ENCODE peak calls at places on chromosomes 13 and 19, in six cellular contexts. Y is cardiac muscle cell, U is A549, O is stomach, Z is suprapubic skin, I is mucosa of descending colon. S is an unnamed sample. For H3K4me1, the result is how much of the 10 kb centered on the place peaks cover.

GRCh38 chr19:11578342-11579142 is 1.1 kb upstream of the ACP5 start:
- DNase-seq in U (no peak), I (peak), O (peak), Z (no peak), Y (peak), S (peak)

GRCh38 chr13:94345374-94346195 is 133.9 kb downstream of the DCT start:
- DNase-seq in U (peak), Z (no peak), I (no peak), O (no peak), Y (peak), S (no peak)

GRCh38 chr13:83515267-83515666 is 367.0 kb downstream of the SLITRK1 start:
- DNase-seq in U (peak), O (no peak), Y (peak), Z (no peak), I (no peak), S (no peak)

GRCh38 chr19:5484398-5485285 is 29.4 kb downstream of the ZNRF4 start:
- DNase-seq in O (peak), I (no peak), Y (peak), U (no peak), Z (no peak), S (peak)

GRCh38 chr13:42707003-42707402 is 74.4 kb upstream of the FAM216B start:
- DNase-seq in O (no peak), Y (peak), Z (no peak), I (no peak), U (no peak), S (no peak)

GRCh38 chr19:3723110-3723488 is 14.9 kb downstream of the TJP3 start:
- DNase-seq in O (no peak), I (no peak), Y (no peak), U (no peak), Z (no peak), S (no peak)

GRCh38 chr19:40512473-40513344 is 45.9 kb downstream of the SPTBN4 start:
- DNase-seq in I (no peak), Z (no peak), Y (peak), O (peak), U (peak), S (peak)

GRCh38 chr13:99601535-99601934 is 100.3 kb downstream of the TM9SF2 start:
- DNase-seq in U (no peak), Z (no peak), I (no peak), O (no peak), Y (no peak), S (no peak)

GRCh38 chr19:33278403-33279269 is 23.7 kb downstream of the CEBPA start:
- DNase-seq in O (no peak), Y (no peak), I (no peak), Z (no peak), U (no peak), S (no peak)

GRCh38 chr13:24214528-24214927 is 54.0 kb downstream of the SPATA13 start:
- DNase-seq in U (no peak), O (no peak), Z (no peak), Y (no peak), I (no peak), S (no peak)

GRCh38 chr13:34469212-34469983 is 472.7 kb upstream of the NBEA start:
- DNase-seq in U (peak), Y (peak), Z (no peak), I (no peak), O (no peak), S (no peak)

GRCh38 chr19:13849991-13850909 is 26.7 kb upstream of the NANOS3 start:
- DNase-seq in Z (peak), U (peak), I (peak), O (peak), Y (peak), S (peak)

GRCh38 chr13:34156841-34157365 is 339.0 kb downstream of the RFC3 start:
- DNase-seq in Z (peak), Y (peak), U (peak), I (peak), O (peak), S (peak)

GRCh38 chr13:98994080-98994479 is 16.2 kb upstream of the DOCK9 start:
- DNase-seq in U (no peak), Y (no peak), I (no peak), O (no peak), Z (no peak), S (no peak)

GRCh38 chr13:36819811-36820140 is 754 bp downstream of the RFXAP start:
- DNase-seq in Z (no peak), O (no peak), I (no peak), U (peak), Y (peak), S (no peak)

GRCh38 chr19:50427997-50428425 is 4.7 kb upstream of the MYBPC2 start:
- DNase-seq in I (peak), Y (peak), Z (peak), U (no peak), O (peak), S (peak)

GRCh38 chr13:112962396-112962795 is 6.6 kb upstream of the MCF2L start:
- DNase-seq in O (no peak), Y (no peak), Z (peak), U (no peak), I (no peak), S (no peak)

GRCh38 chr19:37217855-37218591 is at the start of gene ZNF383:
- DNase-seq in I (peak), U (peak), Z (peak), O (peak), Y (peak), S (peak)

GRCh38 chr13:35892837-35893814 is 238.1 kb downstream of the DCLK1 start:
- DNase-seq in O (no peak), Z (no peak), I (no peak), Y (no peak), U (no peak), S (no peak)

GRCh38 chr19:13092206-13092605 is 10.5 kb downstream of the LYL1 start:
- DNase-seq in Z (no peak), Y (no peak), O (no peak), I (no peak), U (no peak), S (peak)

GRCh38 chr13:68727788-68728187 is 1379.8 kb upstream of the ATXN8OS start:
- DNase-seq in I (no peak), Y (no peak), Z (no peak), U (no peak), O (no peak), S (no peak)

GRCh38 chr13:33053397-33054066 is 37.3 kb downstream of the KL start:
- DNase-seq in U (no peak), I (no peak), Y (no peak), O (no peak), Z (no peak), S (no peak)

GRCh38 chr19:5354403-5354802 is 13.8 kb upstream of the PTPRS start:
- DNase-seq in I (no peak), Z (no peak), Y (peak), U (peak), O (no peak), S (no peak)

GRCh38 chr13:96730676-96731075 is 263.6 kb downstream of the OXGR1 start:
- DNase-seq in Z (no peak), U (no peak), Y (no peak), O (no peak), I (no peak), S (no peak)

GRCh38 chr13:99415851-99416331 is 85.4 kb upstream of the TM9SF2 start:
- DNase-seq in O (no peak), Z (peak), Y (no peak), I (no peak), U (no peak), S (no peak)

GRCh38 chr19:42428676-42429075 is 1.5 kb upstream of the LIPE start:
- DNase-seq in Z (no peak), O (no peak), Y (no peak), U (no peak), I (no peak), S (no peak)

GRCh38 chr13:29594310-29594709 is 1.2 kb downstream of the SLC7A1 start:
- DNase-seq in Y (peak), I (no peak), O (peak), Z (no peak), U (peak), S (peak)

GRCh38 chr13:27770809-27771208 is 21.5 kb upstream of the GSX1 start:
- DNase-seq in U (peak), O (no peak), Y (peak), I (peak), Z (no peak), S (no peak)

GRCh38 chr19:14686411-14686810 is 3.4 kb upstream of the ZNF333 start:
- DNase-seq in O (no peak), Y (peak), Z (no peak), U (peak), I (no peak), S (peak)

DNA sequence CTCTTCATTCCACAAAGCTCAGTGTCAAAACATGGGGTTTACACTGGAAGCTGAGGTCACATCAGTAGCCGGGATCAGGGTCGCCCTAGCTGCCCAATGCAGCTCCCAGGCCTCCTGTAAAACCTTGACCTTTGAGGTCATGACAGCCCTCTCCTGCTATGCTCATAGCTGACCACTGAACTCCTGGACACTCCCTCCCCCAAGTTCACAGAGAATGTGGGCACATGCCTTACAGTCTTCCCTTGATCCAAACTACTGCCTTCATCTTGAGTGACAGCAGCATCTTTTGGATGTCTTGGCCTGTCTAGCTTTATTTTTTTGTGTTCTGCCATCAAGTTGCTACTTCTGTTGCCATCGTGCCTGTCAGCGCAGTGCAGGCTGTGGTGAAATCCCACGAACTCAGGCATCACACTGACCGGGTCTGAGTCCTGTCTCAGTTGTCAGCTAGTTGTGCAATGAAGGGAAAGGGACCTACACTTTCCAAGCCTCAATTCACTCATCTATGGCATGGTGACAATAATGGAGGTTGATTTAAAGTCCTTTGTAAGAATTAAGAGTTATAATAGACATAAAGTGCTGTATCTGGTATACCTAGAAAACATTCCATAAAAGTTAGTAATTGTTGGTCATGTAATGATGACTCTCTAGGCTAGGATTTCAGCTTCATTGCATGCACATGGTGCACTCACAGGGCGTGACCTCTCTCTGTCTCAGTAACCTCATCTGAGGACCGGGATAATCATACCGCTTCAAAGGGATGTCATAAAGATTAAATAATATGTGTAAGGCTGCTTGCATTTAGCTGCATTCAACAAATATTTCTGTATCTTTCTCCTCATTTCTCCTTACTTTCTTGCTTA is 16.5 kb upstream of the ALOX5AP start:
- DNase-seq in Y (peak), O (no peak), U (peak), Z (no peak), I (no peak), S (peak)
- H3K4me1 ChIP-seq in Y (under half), O (under half), U (under half), Z (under half), I (under half), S (under half)

GRCh38 chr19:39126593-39127187 is 1.1 kb downstream of the PAK4 start:
- DNase-seq in Y (peak), I (peak), U (peak), O (peak), Z (no peak), S (peak)

GRCh38 chr19:39127812-39128510 is 2.4 kb downstream of the PAK4 start:
- DNase-seq in Y (no peak), Z (no peak), I (peak), U (no peak), O (peak), S (peak)

GRCh38 chr19:39130337-39131254 is 5.0 kb downstream of the PAK4 start:
- DNase-seq in Y (no peak), Z (no peak), I (no peak), U (no peak), O (no peak), S (no peak)

GRCh38 chr19:39129116-39129515 is 3.5 kb downstream of the PAK4 start:
- DNase-seq in Y (no peak), U (no peak), O (no peak), Z (no peak), I (no peak), S (no peak)

DNA sequence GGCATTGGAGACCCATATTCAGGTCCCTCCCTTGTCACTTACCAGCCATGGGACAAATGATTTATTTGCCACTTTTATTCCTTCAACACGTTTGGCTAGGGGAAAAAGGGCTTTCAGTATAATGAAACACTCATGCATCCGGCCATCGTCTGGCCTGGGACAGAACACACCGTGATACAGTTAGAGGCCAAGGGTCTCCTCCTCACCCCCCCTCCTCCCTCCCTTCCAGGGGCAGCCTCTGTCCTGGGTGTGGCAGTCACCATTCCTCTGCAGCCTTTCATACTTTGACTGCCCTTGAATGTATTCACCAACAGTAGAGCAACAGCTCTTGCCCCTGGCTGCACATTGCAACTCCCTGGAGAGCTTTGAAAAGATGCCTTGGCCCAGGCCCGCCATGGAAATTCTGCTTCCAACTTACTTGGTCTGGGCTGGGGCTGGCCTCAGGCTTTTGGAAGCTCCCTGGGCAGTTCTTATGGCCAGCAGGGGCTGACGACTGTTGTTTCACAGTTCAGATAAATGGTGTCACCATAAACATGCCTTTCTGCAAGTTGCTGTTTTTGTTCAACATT is 3.0 kb downstream of the PAK4 start:
- DNase-seq in U (no peak), Z (no peak), Y (no peak), O (no peak), I (no peak), S (no peak)
- TF ChIP-seq CTCF in U (no peak), Z (no peak), Y (peak), O (no peak), I (no peak), S (peak)

GRCh38 chr13:111209613-111210012 is 94.5 kb downstream of the ARHGEF7 start:
- DNase-seq in U (no peak), I (no peak), Z (no peak), O (no peak), Y (no peak), S (no peak)
- H3K4me1 ChIP-seq in U (under half), I (under half), Z (under half), O (under half), Y (under half), S (under half)

DNA sequence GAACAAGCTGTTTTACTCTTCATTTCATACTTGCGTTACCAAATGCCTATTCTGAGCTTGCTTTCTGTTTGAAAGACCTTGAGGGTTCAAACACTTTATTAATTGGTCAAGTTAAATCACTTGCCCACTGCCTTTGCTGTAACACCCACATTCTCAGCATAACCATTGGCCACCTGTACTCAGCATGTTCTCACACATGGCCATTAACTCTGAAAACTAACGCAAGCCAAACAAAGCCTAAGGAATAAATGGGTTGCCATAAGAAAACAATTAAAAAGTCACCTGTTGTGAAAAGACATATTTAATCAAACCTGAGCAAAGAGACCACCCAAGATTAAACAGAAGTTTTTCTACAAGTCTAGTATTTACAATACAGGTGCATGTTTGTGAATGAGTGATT is 517.2 kb upstream of the SPRY2 start:
- DNase-seq in I (no peak), U (no peak), Z (no peak), O (no peak), Y (no peak), S (no peak)
- TF ChIP-seq CTCF in I (no peak), U (no peak), Z (no peak), O (no peak), Y (no peak), S (no peak)

DNA sequence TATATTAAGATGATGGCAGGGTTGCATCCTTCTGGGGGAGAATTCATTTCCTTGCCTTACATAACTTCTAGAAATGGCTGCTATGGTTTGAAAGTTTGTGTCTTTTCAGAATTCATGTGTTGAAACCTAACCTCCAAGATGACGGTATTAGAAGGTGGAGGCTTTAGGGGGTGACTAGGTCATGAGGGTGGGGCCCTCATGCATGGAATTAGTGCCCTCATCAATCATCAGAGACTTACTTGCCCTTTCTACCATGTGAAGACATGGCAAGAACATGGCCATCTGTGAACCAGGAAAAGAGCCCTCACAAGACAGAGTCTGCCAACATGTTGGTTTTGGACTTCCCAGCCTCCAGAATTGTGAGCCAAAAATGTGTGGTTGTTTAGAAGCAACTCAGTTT is 14.8 kb upstream of the FCER2 start:
- DNase-seq in Y (no peak), I (no peak), O (no peak), Z (no peak), U (no peak), S (no peak)
- H3K4me1 ChIP-seq in Y (under half), I (under half), O (under half), Z (under half), U (under half), S (under half)